ENCODE peak calls at places on chromosomes 16 and 17, in six cellular contexts. K is transverse colon, A is sigmoid colon, C is endothelial cell of umbilical vein, V is HCT116, G is esophagus squamous epithelium. E is an unnamed sample.
A peak's percentile ranks its signal among the peaks of the same experiment; 100 is the strongest.

GRCh38 chr17:13008461-13008860 is 9.4 kb downstream of the ELAC2 start:
- DNase-seq in A (peak; percentile 17), C (no peak), V (no peak), K (no peak), G (no peak), E (no peak)

GRCh38 chr17:75517277-75517865 is 1.0 kb downstream of the TSEN54 start:
- DNase-seq in C (no peak), G (no peak), K (peak; percentile 76), A (no peak), V (peak; percentile 35), E (no peak)

GRCh38 chr17:60781880-60782412 is 104.3 kb downstream of the BCAS3 start:
- DNase-seq in G (no peak), V (no peak), A (no peak), K (no peak), C (no peak), E (no peak)

GRCh38 chr16:1273816-1274215 is 17.9 kb downstream of the TPSD1 start:
- DNase-seq in C (no peak), G (no peak), K (no peak), A (no peak), V (no peak), E (no peak)

GRCh38 chr16:4936991-4937781 is at the start of gene PPL:
- DNase-seq in G (no peak), C (no peak), K (peak; percentile 95), V (peak; percentile 76), A (peak; percentile 89), E (peak; percentile 75)

GRCh38 chr16:85663891-85664321 is 24.8 kb downstream of the GINS2 start:
- DNase-seq in G (no peak), C (no peak), K (peak; percentile 55), V (no peak), A (peak; percentile 88), E (no peak)

GRCh38 chr16:71956500-71956899 is 43.7 kb downstream of the PKD1L3 start:
- DNase-seq in A (no peak), C (peak; percentile 7), G (no peak), K (no peak), V (no peak), E (no peak)

GRCh38 chr16:58582971-58583765 is 46.5 kb downstream of the CNOT1 start:
- DNase-seq in V (no peak), K (no peak), A (no peak), G (no peak), C (peak; percentile 40), E (no peak)

GRCh38 chr17:64225410-64225809 is 37.6 kb downstream of the TEX2 start:
- DNase-seq in A (no peak), K (no peak), V (no peak), C (no peak), G (no peak), E (no peak)

GRCh38 chr17:13833921-13834320 is 232.2 kb upstream of the HS3ST3A1 start:
- DNase-seq in G (no peak), A (no peak), K (no peak), C (no peak), V (no peak), E (no peak)

GRCh38 chr16:4212207-4212933 is 29.5 kb downstream of the SRL start:
- DNase-seq in K (no peak), C (no peak), V (no peak), A (no peak), G (no peak), E (peak; percentile 48)

GRCh38 chr16:24771779-24772157 is 42.3 kb downstream of the TNRC6A start:
- DNase-seq in G (no peak), V (no peak), A (no peak), K (no peak), C (no peak), E (no peak)

GRCh38 chr17:82938486-82939212 is 98.8 kb upstream of the ZNF750 start:
- DNase-seq in A (peak; percentile 52), G (no peak), V (no peak), C (no peak), K (no peak), E (peak; percentile 6)

GRCh38 chr17:42111901-42112551 is 488 bp downstream of the DHX58 start:
- DNase-seq in A (peak; percentile 79), G (no peak), C (peak; percentile 51), K (peak; percentile 57), V (no peak), E (no peak)

GRCh38 chr17:17305282-17305801 is 2.2 kb downstream of the NT5M start:
- DNase-seq in G (no peak), C (no peak), A (no peak), V (no peak), K (peak; percentile 57), E (no peak)

DNA sequence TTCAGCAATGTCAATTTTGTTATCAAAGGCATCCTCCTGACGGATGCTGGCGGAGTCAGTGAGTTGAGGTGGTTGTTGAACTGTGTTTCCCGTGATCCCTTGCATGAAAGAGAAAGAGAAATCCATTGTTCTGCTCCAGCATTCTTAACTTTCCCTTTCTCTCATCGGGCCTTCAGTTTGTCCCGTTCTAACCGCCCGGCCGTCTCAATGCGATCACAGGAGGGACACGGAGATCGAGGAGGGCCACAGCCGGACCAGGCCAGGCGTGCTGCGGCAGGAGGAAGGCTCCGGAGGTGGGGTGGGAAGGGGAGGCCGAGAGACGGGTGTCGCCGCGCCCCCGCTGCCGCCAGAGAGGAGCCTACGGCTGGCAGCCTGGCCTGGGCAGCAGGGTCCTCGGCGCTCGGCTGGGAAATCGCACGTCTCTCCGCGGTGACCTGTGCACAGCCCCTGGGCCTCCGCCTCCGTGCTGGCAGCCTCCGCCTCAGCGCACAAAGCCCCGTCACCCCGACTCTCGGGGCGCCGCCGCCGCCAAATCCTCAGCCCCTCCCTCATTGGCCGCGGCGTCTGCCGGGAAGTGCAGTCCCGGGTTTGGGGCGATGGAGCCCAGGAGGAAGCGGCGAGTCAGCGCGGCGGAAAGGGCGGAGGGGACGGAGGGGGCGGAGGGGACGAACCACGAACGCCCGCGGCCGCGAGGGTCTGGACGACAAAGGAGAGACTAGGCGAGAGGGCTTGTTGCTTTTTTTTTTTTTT is 38.1 kb downstream of the SOST start:
- DNase-seq in C (peak; percentile 70), K (peak; percentile 84), V (no peak), G (peak; percentile 10), A (peak; percentile 89), E (peak; percentile 70)
- TF ChIP-seq POLR2A in C (peak; percentile 64), K (peak; percentile 70), V (no peak), G (no peak), A (peak; percentile 69), E (no peak)

GRCh38 chr17:28747801-28748750 is 4.3 kb downstream of the TRAF4 start:
- DNase-seq in C (no peak), V (no peak), G (no peak), A (no peak), K (no peak), E (no peak)

GRCh38 chr17:28749516-28750177 is 5.8 kb downstream of the TRAF4 start:
- DNase-seq in G (no peak), A (no peak), K (no peak), C (no peak), V (no peak), E (no peak)

GRCh38 chr17:28751600-28752366 is 8.0 kb downstream of the TRAF4 start:
- DNase-seq in A (no peak), K (no peak), C (no peak), G (no peak), V (no peak), E (no peak)

GRCh38 chr17:28748852-28749515 is 5.2 kb downstream of the TRAF4 start:
- DNase-seq in C (no peak), G (no peak), V (no peak), A (no peak), K (no peak), E (no peak)

DNA sequence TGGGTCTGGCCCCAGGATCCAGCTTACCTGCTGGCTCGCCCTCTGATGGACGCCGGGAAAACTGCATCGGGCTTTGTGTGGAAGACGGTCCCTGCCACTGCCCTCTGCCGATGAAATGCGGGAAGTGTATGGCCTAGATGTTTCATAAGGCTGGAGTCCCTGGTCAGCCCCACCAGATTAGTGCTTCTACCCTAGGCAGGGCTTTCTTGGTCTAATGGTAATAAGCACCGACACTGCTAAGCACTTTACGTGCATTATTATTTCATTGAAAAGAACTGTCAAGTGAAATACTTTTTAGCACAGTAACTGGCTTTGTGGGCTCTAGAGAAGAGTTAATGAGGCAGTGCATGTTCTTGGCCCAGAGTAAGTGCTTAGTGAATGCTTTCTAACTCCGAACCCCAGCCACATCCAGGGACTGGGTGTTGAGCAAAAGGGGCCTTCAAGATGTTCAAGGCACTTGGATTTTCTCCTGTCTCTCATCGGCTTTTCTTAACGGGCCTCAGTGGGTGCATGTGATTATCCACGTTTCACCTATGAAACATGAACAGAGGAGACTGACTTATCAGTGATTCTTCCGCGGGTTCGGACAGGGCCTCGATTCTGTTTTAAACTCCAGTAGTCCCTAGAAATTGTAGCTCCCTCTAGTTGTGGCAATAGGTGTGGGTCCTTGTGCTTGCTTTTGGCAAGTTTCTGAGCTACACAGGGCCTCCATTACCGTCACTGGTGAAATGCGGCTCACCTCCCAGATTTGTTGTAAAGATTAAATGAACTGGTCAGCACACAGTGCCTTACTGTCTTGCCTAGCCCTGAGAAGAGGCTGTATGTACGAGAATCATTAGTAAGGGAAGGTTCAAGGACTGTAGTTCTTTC is 6.6 kb downstream of the TRAF4 start:
- DNase-seq in A (peak; percentile 96), G (peak; percentile 81), K (peak; percentile 97), V (peak; percentile 85), C (peak; percentile 91), E (peak; percentile 95)
- TF ChIP-seq POLR2A in A (no peak), G (peak; percentile 6), K (peak; percentile 8), V (no peak), C (no peak), E (no peak)

DNA sequence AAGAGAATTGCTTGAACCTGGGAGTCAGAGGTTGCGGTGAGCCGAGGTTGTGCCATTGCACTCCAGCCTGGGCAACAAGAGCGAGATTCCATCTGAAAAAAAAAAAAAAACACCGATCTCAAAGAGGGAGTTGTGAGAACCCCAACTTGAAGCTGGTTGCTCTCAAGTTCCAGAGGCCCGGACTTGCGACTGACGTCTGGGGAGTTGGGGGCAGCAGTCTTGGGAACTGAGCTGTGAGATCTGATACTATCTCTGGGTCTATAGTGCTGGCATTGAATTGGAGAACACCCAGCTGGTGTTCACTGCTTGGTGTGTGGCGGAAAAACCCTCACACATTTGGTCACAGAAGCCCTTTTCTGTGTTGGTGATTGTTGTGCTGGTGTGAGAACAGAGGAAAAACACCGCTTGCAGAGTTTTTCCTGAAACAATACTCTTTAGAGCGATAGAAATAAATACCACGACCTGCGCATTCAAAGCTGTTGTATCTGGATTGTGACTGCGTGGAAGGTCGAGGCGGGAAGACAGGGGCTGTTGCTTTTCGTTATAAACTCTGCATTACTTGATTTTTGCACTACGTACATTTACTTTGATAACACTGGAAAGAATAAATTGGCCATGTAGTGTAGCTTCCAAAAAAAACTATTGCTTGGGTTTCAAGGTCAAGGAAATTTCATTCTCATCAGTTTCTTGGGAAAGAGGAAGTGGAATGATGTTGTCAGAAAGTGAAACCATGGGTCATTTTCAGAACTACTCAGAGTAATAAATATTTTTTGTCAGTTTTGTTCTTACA is 8.8 kb downstream of the SCIMP start:
- DNase-seq in G (no peak), K (no peak), V (no peak), A (no peak), C (peak; percentile 62), E (no peak)
- TF ChIP-seq POLR2A in G (no peak), K (no peak), V (no peak), A (no peak), C (no peak), E (no peak)

GRCh38 chr17:44200478-44201155 is 933 bp upstream of the ATXN7L3 start:
- DNase-seq in G (no peak), C (peak; percentile 35), K (peak; percentile 44), A (no peak), V (no peak), E (no peak)
- TF ChIP-seq POLR2A in G (no peak), C (peak; percentile 37), K (peak; percentile 67), A (peak; percentile 29), V (no peak), E (no peak)

GRCh38 chr17:29179232-29180036 is 764 bp downstream of the MYO18A start:
- DNase-seq in G (no peak), K (peak; percentile 88), V (no peak), C (peak; percentile 24), A (no peak), E (peak; percentile 43)
- TF ChIP-seq POLR2A in G (peak; percentile 23), K (peak; percentile 84), V (no peak), C (no peak), A (peak; percentile 69), E (no peak)

E was measured in uterus.